ENCODE peak calls at places on chromosome 1, in four cellular contexts. One of them, this sample, is unnamed.

GRCh38 chr1:109112056-109112651 is 1.8 kb upstream of the ELAPOR1 start:
- DNase-seq in pancreas: no peak
- DNase-seq in ovary: no peak
- DNase-seq in keratinocyte: no peak
- DNase-seq in this sample: no peak

GRCh38 chr1:4059270-4059669 is 159.2 kb upstream of the C1orf174 start:
- DNase-seq in pancreas: no peak
- DNase-seq in ovary: no peak
- DNase-seq in keratinocyte: no peak
- DNase-seq in this sample: no peak

GRCh38 chr1:48853006-48853405 is 76.3 kb upstream of the BEND5 start:
- DNase-seq in pancreas: no peak
- DNase-seq in ovary: no peak
- DNase-seq in keratinocyte: peak; percentile 62
- DNase-seq in this sample: no peak

GRCh38 chr1:203937678-203938330 is 76.4 kb downstream of the SNRPE start:
- DNase-seq in pancreas: no peak
- DNase-seq in ovary: no peak
- DNase-seq in keratinocyte: no peak
- DNase-seq in this sample: no peak

GRCh38 chr1:238484121-238484520 is 593.4 kb upstream of the ZP4 start:
- DNase-seq in pancreas: no peak
- DNase-seq in ovary: no peak
- DNase-seq in keratinocyte: no peak
- DNase-seq in this sample: no peak

GRCh38 chr1:84253891-84254290 is 47.6 kb upstream of the SAMD13 start:
- DNase-seq in pancreas: peak; percentile 23
- DNase-seq in ovary: no peak
- DNase-seq in keratinocyte: peak; percentile 38
- DNase-seq in this sample: no peak

GRCh38 chr1:205576805-205577761 is 54.7 kb downstream of the ELK4 start:
- DNase-seq in pancreas: no peak
- DNase-seq in ovary: no peak
- DNase-seq in keratinocyte: no peak
- DNase-seq in this sample: no peak

GRCh38 chr1:50603274-50604271 is 180.3 kb upstream of the DMRTA2 start:
- DNase-seq in pancreas: no peak
- DNase-seq in ovary: no peak
- DNase-seq in keratinocyte: peak; percentile 95
- DNase-seq in this sample: no peak

GRCh38 chr1:9204156-9204720 is 30.3 kb upstream of the H6PD start:
- DNase-seq in pancreas: no peak
- DNase-seq in ovary: no peak
- DNase-seq in keratinocyte: no peak
- DNase-seq in this sample: no peak

GRCh38 chr1:3012511-3013291 is 8.6 kb upstream of the ACTRT2 start:
- DNase-seq in pancreas: peak; percentile 82
- DNase-seq in ovary: peak; percentile 31
- DNase-seq in keratinocyte: no peak
- DNase-seq in this sample: no peak

GRCh38 chr1:192903142-192903541 is 94.3 kb downstream of the RGS2 start:
- DNase-seq in pancreas: no peak
- DNase-seq in ovary: no peak
- DNase-seq in keratinocyte: no peak
- DNase-seq in this sample: no peak

This sample was measured in coronary artery.